ENCODE peak calls at places on chromosomes 2 and 18, in five cellular contexts. E is neural crest cell; W is GM12878; G is stimulated activated CD8-positive, alpha-beta memory T cell treated with anti-CD3 and anti-CD28 coated beads, Interleukin-4, amount 100 ng/mL, for 4 hours; D is lower lobe of right lung. O is an unnamed sample.

GRCh38 chr2:2899826-2900225 is 477.8 kb downstream of the EIPR1 start:
- DNase-seq in D (no peak), E (no peak), G (no peak), W (no peak), O (no peak)

GRCh38 chr2:7962191-7962590 is 719.7 kb upstream of the ID2 start:
- DNase-seq in D (no peak), E (no peak), G (no peak), W (no peak), O (no peak)

GRCh38 chr2:147464737-147465437 is 379.9 kb upstream of the ACVR2A start:
- DNase-seq in E (no peak), W (no peak), G (no peak), D (no peak), O (no peak)

GRCh38 chr2:65357095-65357958 is 75.1 kb downstream of the SPRED2 start:
- DNase-seq in D (no peak), G (no peak), W (no peak), E (no peak), O (no peak)

GRCh38 chr2:237143676-237144440 is 58.2 kb downstream of the COPS8 start:
- DNase-seq in D (no peak), G (no peak), E (no peak), W (no peak), O (no peak)

GRCh38 chr2:200625958-200626363 is 40.1 kb downstream of the AOX1 start:
- DNase-seq in D (no peak), E (no peak), G (no peak), W (no peak), O (no peak)

GRCh38 chr2:233470007-233470687 is 96.4 kb downstream of the USP40 start:
- DNase-seq in W (no peak), D (no peak), G (no peak), E (no peak), O (peak; percentile 57)

GRCh38 chr2:124810132-124810531 is 785.0 kb downstream of the CNTNAP5 start:
- DNase-seq in D (no peak), G (no peak), E (peak; percentile 29), W (no peak), O (no peak)

GRCh38 chr2:85506768-85507181 is 32.2 kb upstream of the MAT2A start:
- DNase-seq in G (no peak), E (no peak), D (no peak), W (no peak), O (no peak)

GRCh38 chr18:9869713-9870430 is 15.9 kb upstream of the TXNDC2 start:
- DNase-seq in D (no peak), G (no peak), W (peak; percentile 30), E (no peak), O (no peak)

GRCh38 chr2:100733344-100734187 is 86.4 kb upstream of the NPAS2 start:
- DNase-seq in D (peak; percentile 50), W (no peak), G (no peak), E (no peak), O (no peak)

GRCh38 chr18:8049147-8049546 is 482.0 kb downstream of the PTPRM start:
- DNase-seq in W (no peak), E (no peak), D (no peak), G (no peak), O (no peak)

GRCh38 chr2:206253125-206253787 is 21.2 kb upstream of the ZDBF2 start:
- DNase-seq in G (no peak), D (no peak), W (no peak), E (no peak), O (no peak)

GRCh38 chr2:235402444-235402843 is 91.4 kb upstream of the AGAP1 start:
- DNase-seq in W (no peak), D (no peak), G (no peak), E (no peak), O (no peak)

O was measured in right lobe of liver.